ENCODE peak calls at places on chromosomes 1 and 21, in seven cellular contexts. One of them, this sample, is unnamed.

GRCh38 chr1:185401019-185401418 is 84.0 kb upstream of the IVNS1ABP start:
- DNase-seq in psoas muscle: no peak
- DNase-seq in heart right ventricle: no peak
- DNase-seq in HCT116: no peak
- DNase-seq in hepatocyte: no peak
- DNase-seq in astrocyte of the spinal cord: peak
- DNase-seq in fibroblast of mammary gland: no peak
- DNase-seq in this sample: peak

GRCh38 chr1:63199666-63200065 is 122.7 kb upstream of the FOXD3 start:
- DNase-seq in HCT116: no peak
- DNase-seq in heart right ventricle: no peak
- DNase-seq in astrocyte of the spinal cord: no peak
- DNase-seq in fibroblast of mammary gland: no peak
- DNase-seq in psoas muscle: no peak
- DNase-seq in hepatocyte: no peak
- DNase-seq in this sample: no peak

GRCh38 chr1:11825131-11825530 is 19.1 kb downstream of the CLCN6 start:
- DNase-seq in astrocyte of the spinal cord: no peak
- DNase-seq in fibroblast of mammary gland: no peak
- DNase-seq in psoas muscle: no peak
- DNase-seq in hepatocyte: no peak
- DNase-seq in heart right ventricle: no peak
- DNase-seq in HCT116: no peak
- DNase-seq in this sample: no peak

GRCh38 chr1:56532359-56532696 is 47.0 kb downstream of the PLPP3 start:
- DNase-seq in HCT116: no peak
- DNase-seq in heart right ventricle: no peak
- DNase-seq in psoas muscle: no peak
- DNase-seq in astrocyte of the spinal cord: peak
- DNase-seq in hepatocyte: no peak
- DNase-seq in fibroblast of mammary gland: peak
- DNase-seq in this sample: peak

GRCh38 chr1:14296795-14297194 is 301.7 kb upstream of the KAZN start:
- DNase-seq in fibroblast of mammary gland: peak
- DNase-seq in HCT116: no peak
- DNase-seq in astrocyte of the spinal cord: peak
- DNase-seq in psoas muscle: no peak
- DNase-seq in heart right ventricle: no peak
- DNase-seq in hepatocyte: no peak
- DNase-seq in this sample: peak

GRCh38 chr1:22652457-22652856 is 579 bp upstream of the C1QB start:
- DNase-seq in hepatocyte: no peak
- DNase-seq in astrocyte of the spinal cord: no peak
- DNase-seq in HCT116: no peak
- DNase-seq in heart right ventricle: no peak
- DNase-seq in fibroblast of mammary gland: no peak
- DNase-seq in psoas muscle: no peak
- DNase-seq in this sample: no peak

GRCh38 chr1:88956003-88956402 is 36.4 kb downstream of the KYAT3 start:
- DNase-seq in HCT116: no peak
- DNase-seq in psoas muscle: no peak
- DNase-seq in fibroblast of mammary gland: no peak
- DNase-seq in hepatocyte: no peak
- DNase-seq in heart right ventricle: no peak
- DNase-seq in astrocyte of the spinal cord: no peak
- DNase-seq in this sample: no peak

GRCh38 chr1:14142397-14143095 is 442.6 kb downstream of the PRDM2 start:
- DNase-seq in fibroblast of mammary gland: no peak
- DNase-seq in heart right ventricle: no peak
- DNase-seq in HCT116: no peak
- DNase-seq in psoas muscle: no peak
- DNase-seq in astrocyte of the spinal cord: no peak
- DNase-seq in hepatocyte: no peak
- DNase-seq in this sample: no peak

GRCh38 chr1:43600033-43601020 is 49.6 kb upstream of the KDM4A start:
- DNase-seq in hepatocyte: no peak
- DNase-seq in astrocyte of the spinal cord: no peak
- DNase-seq in fibroblast of mammary gland: no peak
- DNase-seq in psoas muscle: no peak
- DNase-seq in HCT116: no peak
- DNase-seq in heart right ventricle: no peak
- DNase-seq in this sample: no peak

GRCh38 chr1:93164816-93165215 is 15.4 kb downstream of the TMED5 start:
- DNase-seq in fibroblast of mammary gland: peak
- DNase-seq in heart right ventricle: no peak
- DNase-seq in psoas muscle: no peak
- DNase-seq in astrocyte of the spinal cord: no peak
- DNase-seq in HCT116: no peak
- DNase-seq in hepatocyte: no peak
- DNase-seq in this sample: no peak

GRCh38 chr1:246566808-246567154 is 525 bp downstream of the CNST start:
- DNase-seq in hepatocyte: no peak
- DNase-seq in HCT116: no peak
- DNase-seq in psoas muscle: peak
- DNase-seq in astrocyte of the spinal cord: no peak
- DNase-seq in heart right ventricle: no peak
- DNase-seq in fibroblast of mammary gland: peak
- DNase-seq in this sample: peak

GRCh38 chr21:32131960-32132359 is 146.9 kb downstream of the MIS18A start:
- DNase-seq in HCT116: no peak
- DNase-seq in astrocyte of the spinal cord: peak
- DNase-seq in psoas muscle: no peak
- DNase-seq in heart right ventricle: no peak
- DNase-seq in hepatocyte: peak
- DNase-seq in fibroblast of mammary gland: peak
- DNase-seq in this sample: peak

GRCh38 chr21:16072692-16073091 is 342.9 kb downstream of the USP25 start:
- DNase-seq in hepatocyte: peak
- DNase-seq in HCT116: no peak
- DNase-seq in heart right ventricle: no peak
- DNase-seq in astrocyte of the spinal cord: peak
- DNase-seq in fibroblast of mammary gland: peak
- DNase-seq in psoas muscle: no peak
- DNase-seq in this sample: peak

GRCh38 chr1:181044449-181044966 is 10.7 kb downstream of the MR1 start:
- DNase-seq in psoas muscle: no peak
- DNase-seq in HCT116: no peak
- DNase-seq in astrocyte of the spinal cord: no peak
- DNase-seq in heart right ventricle: no peak
- DNase-seq in fibroblast of mammary gland: peak
- DNase-seq in hepatocyte: peak
- DNase-seq in this sample: no peak

GRCh38 chr1:200332716-200333115 is 77.1 kb downstream of the ZNF281 start:
- DNase-seq in HCT116: no peak
- DNase-seq in astrocyte of the spinal cord: no peak
- DNase-seq in heart right ventricle: no peak
- DNase-seq in hepatocyte: no peak
- DNase-seq in psoas muscle: no peak
- DNase-seq in fibroblast of mammary gland: no peak
- DNase-seq in this sample: peak

GRCh38 chr21:31731802-31732537 is at the start of gene SCAF4:
- DNase-seq in hepatocyte: peak
- DNase-seq in heart right ventricle: peak
- DNase-seq in psoas muscle: peak
- DNase-seq in astrocyte of the spinal cord: peak
- DNase-seq in fibroblast of mammary gland: peak
- DNase-seq in HCT116: peak
- DNase-seq in this sample: peak

GRCh38 chr21:31732891-31733520 is 1.1 kb upstream of the SCAF4 start:
- DNase-seq in psoas muscle: no peak
- DNase-seq in heart right ventricle: peak
- DNase-seq in astrocyte of the spinal cord: no peak
- DNase-seq in HCT116: no peak
- DNase-seq in fibroblast of mammary gland: peak
- DNase-seq in hepatocyte: peak
- DNase-seq in this sample: peak

GRCh38 chr1:167043752-167044488 is 46.3 kb downstream of the GPA33 start:
- DNase-seq in HCT116: no peak
- DNase-seq in hepatocyte: peak
- DNase-seq in psoas muscle: peak
- DNase-seq in fibroblast of mammary gland: peak
- DNase-seq in astrocyte of the spinal cord: peak
- DNase-seq in heart right ventricle: peak
- DNase-seq in this sample: peak

GRCh38 chr1:42931911-42932422 is 26.7 kb downstream of the SLC2A1 start:
- DNase-seq in heart right ventricle: no peak
- DNase-seq in fibroblast of mammary gland: no peak
- DNase-seq in HCT116: no peak
- DNase-seq in psoas muscle: peak
- DNase-seq in astrocyte of the spinal cord: no peak
- DNase-seq in hepatocyte: no peak
- DNase-seq in this sample: no peak

GRCh38 chr21:27681841-27682240 is 715.0 kb upstream of the ADAMTS5 start:
- DNase-seq in psoas muscle: no peak
- DNase-seq in hepatocyte: no peak
- DNase-seq in heart right ventricle: no peak
- DNase-seq in fibroblast of mammary gland: peak
- DNase-seq in HCT116: no peak
- DNase-seq in astrocyte of the spinal cord: peak
- DNase-seq in this sample: peak

GRCh38 chr1:9700340-9700739 is 48.8 kb downstream of the PIK3CD start:
- DNase-seq in heart right ventricle: no peak
- DNase-seq in astrocyte of the spinal cord: peak
- DNase-seq in hepatocyte: no peak
- DNase-seq in HCT116: peak
- DNase-seq in psoas muscle: no peak
- DNase-seq in fibroblast of mammary gland: peak
- DNase-seq in this sample: peak

GRCh38 chr1:208013210-208013609 is 102.3 kb upstream of the CD34 start:
- DNase-seq in psoas muscle: no peak
- DNase-seq in HCT116: no peak
- DNase-seq in fibroblast of mammary gland: no peak
- DNase-seq in heart right ventricle: no peak
- DNase-seq in hepatocyte: no peak
- DNase-seq in astrocyte of the spinal cord: no peak
- DNase-seq in this sample: no peak

GRCh38 chr1:235341334-235341733 is 13.0 kb downstream of the GGPS1 start:
- DNase-seq in HCT116: no peak
- DNase-seq in hepatocyte: no peak
- DNase-seq in heart right ventricle: no peak
- DNase-seq in fibroblast of mammary gland: no peak
- DNase-seq in astrocyte of the spinal cord: no peak
- DNase-seq in psoas muscle: no peak
- DNase-seq in this sample: no peak

GRCh38 chr1:43554444-43554992 is 23.8 kb downstream of the PTPRF start:
- DNase-seq in fibroblast of mammary gland: peak
- DNase-seq in hepatocyte: no peak
- DNase-seq in heart right ventricle: no peak
- DNase-seq in HCT116: peak
- DNase-seq in psoas muscle: no peak
- DNase-seq in astrocyte of the spinal cord: peak
- DNase-seq in this sample: peak

GRCh38 chr1:156804572-156805243 is 11.9 kb downstream of the SH2D2A start:
- DNase-seq in hepatocyte: no peak
- DNase-seq in heart right ventricle: no peak
- DNase-seq in psoas muscle: no peak
- DNase-seq in fibroblast of mammary gland: peak
- DNase-seq in astrocyte of the spinal cord: peak
- DNase-seq in HCT116: no peak
- DNase-seq in this sample: peak

GRCh38 chr1:160740133-160740688 is 1.2 kb downstream of the SLAMF7 start:
- DNase-seq in hepatocyte: no peak
- DNase-seq in heart right ventricle: no peak
- DNase-seq in fibroblast of mammary gland: no peak
- DNase-seq in HCT116: no peak
- DNase-seq in psoas muscle: no peak
- DNase-seq in astrocyte of the spinal cord: no peak
- DNase-seq in this sample: no peak

GRCh38 chr1:17010601-17011438 is 908 bp downstream of the ATP13A2 start:
- DNase-seq in hepatocyte: no peak
- DNase-seq in heart right ventricle: peak
- DNase-seq in astrocyte of the spinal cord: no peak
- DNase-seq in psoas muscle: peak
- DNase-seq in fibroblast of mammary gland: peak
- DNase-seq in HCT116: no peak
- DNase-seq in this sample: peak

GRCh38 chr1:27528701-27529637 is 39.0 kb upstream of the WASF2 start:
- DNase-seq in psoas muscle: peak
- DNase-seq in HCT116: no peak
- DNase-seq in fibroblast of mammary gland: peak
- DNase-seq in heart right ventricle: peak
- DNase-seq in astrocyte of the spinal cord: peak
- DNase-seq in hepatocyte: peak
- DNase-seq in this sample: peak

GRCh38 chr1:59396387-59396786 is 99.5 kb downstream of the FGGY start:
- DNase-seq in fibroblast of mammary gland: no peak
- DNase-seq in heart right ventricle: no peak
- DNase-seq in psoas muscle: no peak
- DNase-seq in hepatocyte: no peak
- DNase-seq in astrocyte of the spinal cord: no peak
- DNase-seq in HCT116: no peak
- DNase-seq in this sample: no peak

GRCh38 chr1:66207484-66207883 is 326.5 kb upstream of the SGIP1 start:
- DNase-seq in heart right ventricle: peak
- DNase-seq in astrocyte of the spinal cord: peak
- DNase-seq in hepatocyte: no peak
- DNase-seq in psoas muscle: no peak
- DNase-seq in fibroblast of mammary gland: peak
- DNase-seq in HCT116: no peak
- DNase-seq in this sample: peak

GRCh38 chr1:216600730-216601426 is 122.4 kb downstream of the ESRRG start:
- DNase-seq in astrocyte of the spinal cord: peak
- DNase-seq in fibroblast of mammary gland: peak
- DNase-seq in HCT116: no peak
- DNase-seq in psoas muscle: peak
- DNase-seq in heart right ventricle: peak
- DNase-seq in hepatocyte: peak
- DNase-seq in this sample: peak
- TF ChIP-seq CTCF in astrocyte of the spinal cord: peak
- TF ChIP-seq CTCF in fibroblast of mammary gland: peak
- TF ChIP-seq CTCF in HCT116: no peak
- TF ChIP-seq CTCF in psoas muscle: peak
- TF ChIP-seq CTCF in heart right ventricle: peak
- TF ChIP-seq CTCF in hepatocyte: peak
- TF ChIP-seq CTCF in this sample: peak

GRCh38 chr21:45507523-45507875 is 34.7 kb downstream of the SLC19A1 start:
- DNase-seq in heart right ventricle: no peak
- DNase-seq in hepatocyte: no peak
- DNase-seq in HCT116: no peak
- DNase-seq in psoas muscle: no peak
- DNase-seq in astrocyte of the spinal cord: no peak
- DNase-seq in fibroblast of mammary gland: no peak
- DNase-seq in this sample: no peak
- H3K4me3 ChIP-seq in heart right ventricle: no peak
- H3K4me3 ChIP-seq in hepatocyte: no peak
- H3K4me3 ChIP-seq in HCT116: no peak
- H3K4me3 ChIP-seq in psoas muscle: no peak
- H3K4me3 ChIP-seq in astrocyte of the spinal cord: no peak
- H3K4me3 ChIP-seq in fibroblast of mammary gland: no peak
- H3K4me3 ChIP-seq in this sample: no peak

GRCh38 chr1:29599071-29599470 is 362.7 kb downstream of the PTPRU start:
- DNase-seq in psoas muscle: no peak
- DNase-seq in heart right ventricle: no peak
- DNase-seq in HCT116: no peak
- DNase-seq in hepatocyte: no peak
- DNase-seq in astrocyte of the spinal cord: no peak
- DNase-seq in fibroblast of mammary gland: no peak
- DNase-seq in this sample: no peak
- TF ChIP-seq CTCF in psoas muscle: no peak
- TF ChIP-seq CTCF in heart right ventricle: no peak
- TF ChIP-seq CTCF in HCT116: no peak
- TF ChIP-seq CTCF in hepatocyte: no peak
- TF ChIP-seq CTCF in astrocyte of the spinal cord: no peak
- TF ChIP-seq CTCF in fibroblast of mammary gland: no peak
- TF ChIP-seq CTCF in this sample: no peak

GRCh38 chr21:45942755-45943629 is 38.6 kb upstream of the COL6A1 start:
- DNase-seq in HCT116: no peak
- DNase-seq in hepatocyte: no peak
- DNase-seq in astrocyte of the spinal cord: no peak
- DNase-seq in psoas muscle: no peak
- DNase-seq in fibroblast of mammary gland: no peak
- DNase-seq in heart right ventricle: no peak
- DNase-seq in this sample: no peak
- H3K4me3 ChIP-seq in HCT116: no peak
- H3K4me3 ChIP-seq in hepatocyte: no peak
- H3K4me3 ChIP-seq in astrocyte of the spinal cord: no peak
- H3K4me3 ChIP-seq in psoas muscle: no peak
- H3K4me3 ChIP-seq in fibroblast of mammary gland: no peak
- H3K4me3 ChIP-seq in heart right ventricle: no peak
- H3K4me3 ChIP-seq in this sample: no peak